ENCODE peak calls at places on chromosomes 4 and X, in five cellular contexts. H is testis, D is pancreas, F is GM23338, S is esophagus squamous epithelium. O is an unnamed sample.

GRCh38 chr4:67909910-67910905 is 26.4 kb upstream of the TMPRSS11D start:
- DNase-seq in D (no peak), F (peak), H (no peak), S (no peak), O (no peak)

GRCh38 chr4:15255537-15255936 is 172.3 kb upstream of the C1QTNF7 start:
- DNase-seq in S (no peak), H (no peak), F (peak), D (no peak), O (no peak)

GRCh38 chr4:161546902-161547301 is 616.9 kb downstream of the FSTL5 start:
- DNase-seq in S (no peak), D (no peak), H (no peak), F (no peak), O (no peak)

GRCh38 chr4:82721819-82722423 is 76.7 kb downstream of the SCD5 start:
- DNase-seq in D (no peak), F (no peak), H (peak), S (no peak), O (no peak)

GRCh38 chr4:135833529-135833928 is 1631.9 kb upstream of the PABPC4L start:
- DNase-seq in S (no peak), D (no peak), F (no peak), H (no peak), O (no peak)

GRCh38 chr4:118765399-118765798 is 70.5 kb downstream of the SEC24D start:
- DNase-seq in H (no peak), D (no peak), F (no peak), S (no peak), O (peak)

GRCh38 chrX:30308263-30309138 is 689 bp downstream of the NR0B1 start:
- DNase-seq in D (no peak), F (peak), H (peak), S (no peak), O (no peak)

GRCh38 chrX:149631293-149632165 is at the start of gene TMEM185A:
- DNase-seq in H (peak), S (no peak), F (peak), D (peak), O (no peak)

GRCh38 chrX:10821293-10821692 is 200.9 kb upstream of the MID1 start:
- DNase-seq in D (no peak), H (no peak), S (no peak), F (no peak), O (no peak)

GRCh38 chrX:2145672-2146412 is 354.9 kb downstream of the DHRSX start:
- DNase-seq in F (no peak), H (no peak), S (no peak), D (no peak), O (no peak)

GRCh38 chrX:150362599-150363481 is at the start of gene MAMLD1:
- DNase-seq in H (peak), F (peak), S (no peak), D (peak), O (no peak)

GRCh38 chrX:40094041-40094899 is 3.5 kb downstream of the BCOR start:
- DNase-seq in H (peak), D (no peak), S (no peak), F (no peak), O (no peak)

GRCh38 chr4:7394681-7395451 is 39.9 kb downstream of the PSAPL1 start:
- DNase-seq in H (no peak), S (no peak), F (no peak), D (no peak), O (no peak)

GRCh38 chrX:49762175-49762704 is 66.5 kb upstream of the PAGE1 start:
- DNase-seq in D (no peak), H (no peak), F (peak), S (no peak), O (no peak)

GRCh38 chr4:54036184-54036583 is 28.2 kb downstream of the CHIC2 start:
- DNase-seq in D (no peak), H (no peak), F (no peak), S (no peak), O (no peak)

GRCh38 chrX:44019911-44020310 is 46.7 kb upstream of the NDP start:
- DNase-seq in F (no peak), D (no peak), H (no peak), S (no peak), O (no peak)

GRCh38 chrX:69539437-69539836 is 35.3 kb downstream of the NALF2 start:
- DNase-seq in F (no peak), H (no peak), S (no peak), D (no peak), O (no peak)

GRCh38 chr4:61094854-61095598 is 105.1 kb upstream of the ADGRL3 start:
- DNase-seq in H (no peak), F (no peak), S (no peak), D (no peak), O (no peak)

GRCh38 chr4:90126805-90127204 is 389 bp upstream of the CCSER1 start:
- DNase-seq in S (no peak), D (no peak), F (peak), H (no peak), O (no peak)

GRCh38 chrX:15525664-15526416 is 25.2 kb downstream of the BMX start:
- DNase-seq in S (no peak), F (no peak), D (no peak), H (no peak), O (no peak)

GRCh38 chrX:74521961-74522833 is 92.2 kb downstream of the RLIM start:
- DNase-seq in D (no peak), F (no peak), S (no peak), H (peak), O (no peak)

GRCh38 chr4:122285285-122285684 is 93.5 kb upstream of the ADAD1 start:
- DNase-seq in S (no peak), F (no peak), D (no peak), H (no peak), O (no peak)

DNA sequence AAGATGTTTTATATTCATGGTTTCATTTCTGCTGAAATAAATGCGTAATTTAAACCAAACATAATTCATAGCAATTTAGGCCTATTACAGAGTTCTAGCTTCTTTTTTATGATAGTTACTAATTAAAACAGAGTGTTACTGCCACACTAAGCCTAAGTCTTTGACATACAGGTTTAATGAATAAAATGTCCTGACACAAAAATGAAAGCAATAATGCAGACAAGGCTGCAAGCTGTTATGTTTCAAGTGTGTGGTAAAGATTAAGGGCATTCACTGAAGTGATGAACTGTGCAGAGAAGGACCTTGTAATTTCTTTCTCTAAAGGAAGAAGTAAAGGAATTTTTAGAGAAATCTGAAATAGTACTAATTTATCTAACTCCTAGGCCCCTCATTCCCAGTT is 2.9 kb downstream of the NDNF start:
- DNase-seq in F (no peak), D (no peak), H (no peak), S (no peak), O (no peak)
- H3K4me3 ChIP-seq in F (no peak), D (no peak), H (no peak), S (peak), O (no peak)

GRCh38 chrX:19825271-19825670 is 62.1 kb downstream of the SH3KBP1 start:
- DNase-seq in S (no peak), F (no peak), D (no peak), H (no peak), O (no peak)

GRCh38 chrX:19824603-19825002 is 62.8 kb downstream of the SH3KBP1 start:
- DNase-seq in F (no peak), D (no peak), S (no peak), H (no peak), O (no peak)

GRCh38 chrX:19827088-19827487 is 60.3 kb downstream of the SH3KBP1 start:
- DNase-seq in F (no peak), S (no peak), D (no peak), H (no peak), O (no peak)

DNA sequence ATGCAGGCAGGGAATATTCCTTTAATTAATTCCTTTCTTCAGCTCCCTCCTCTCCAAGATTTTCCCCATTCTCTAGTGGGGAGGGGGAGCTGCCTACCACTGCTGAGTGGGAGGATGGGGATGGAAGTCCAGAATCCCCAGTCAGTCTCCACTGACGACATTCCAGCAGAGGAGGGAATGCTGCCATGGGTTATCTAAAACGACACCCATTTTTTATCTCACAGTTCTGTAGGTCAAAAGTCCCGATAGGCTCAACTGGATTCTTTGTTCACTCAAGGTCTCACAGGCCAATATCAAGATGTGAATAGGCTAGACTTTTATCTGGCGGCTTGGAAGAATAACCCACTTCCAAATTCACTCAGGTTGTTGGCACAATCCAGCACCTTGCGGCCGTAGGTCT is 64.4 kb downstream of the SH3KBP1 start:
- DNase-seq in F (no peak), D (no peak), H (no peak), S (no peak), O (no peak)
- H3K4me3 ChIP-seq in F (no peak), D (no peak), H (no peak), S (no peak), O (no peak)

DNA sequence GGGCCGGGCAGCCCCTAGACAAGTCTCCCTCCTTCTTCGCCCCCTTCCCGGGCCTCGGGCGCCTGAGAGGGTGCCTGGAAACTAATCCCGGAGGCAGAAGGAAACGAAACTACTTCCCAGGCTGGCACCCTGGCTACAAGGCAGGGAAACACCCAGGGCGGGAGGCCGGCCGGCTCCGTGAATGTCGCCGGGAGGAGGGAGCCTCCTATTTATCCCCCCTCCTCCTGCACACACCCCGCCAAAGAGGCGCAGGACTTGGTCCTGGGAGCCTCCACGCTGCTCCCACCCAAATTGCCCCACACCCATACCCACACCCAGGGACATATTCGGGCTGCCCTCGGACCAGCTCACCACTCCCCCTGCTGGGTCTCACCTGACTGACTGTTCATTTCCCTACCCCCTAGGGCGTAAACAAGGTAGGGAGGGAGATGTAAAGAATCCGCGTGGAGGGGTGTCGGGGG is at the start of gene BTC:
- DNase-seq in H (peak), S (no peak), F (peak), D (peak), O (no peak)
- H3K4me3 ChIP-seq in H (peak), S (peak), F (peak), D (peak), O (peak)

GRCh38 chrX:34655496-34656258 is 1.4 kb downstream of the TMEM47 start:
- DNase-seq in D (no peak), H (no peak), F (peak), S (no peak), O (no peak)

GRCh38 chrX:34658316-34658715 is 1.2 kb upstream of the TMEM47 start:
- DNase-seq in D (no peak), S (no peak), F (no peak), H (no peak), O (peak)

GRCh38 chrX:34654939-34655338 is 2.1 kb downstream of the TMEM47 start:
- DNase-seq in F (peak), D (no peak), H (no peak), S (no peak), O (no peak)

GRCh38 chrX:34656467-34656841 is 631 bp downstream of the TMEM47 start:
- DNase-seq in D (no peak), S (no peak), F (no peak), H (no peak), O (no peak)

DNA sequence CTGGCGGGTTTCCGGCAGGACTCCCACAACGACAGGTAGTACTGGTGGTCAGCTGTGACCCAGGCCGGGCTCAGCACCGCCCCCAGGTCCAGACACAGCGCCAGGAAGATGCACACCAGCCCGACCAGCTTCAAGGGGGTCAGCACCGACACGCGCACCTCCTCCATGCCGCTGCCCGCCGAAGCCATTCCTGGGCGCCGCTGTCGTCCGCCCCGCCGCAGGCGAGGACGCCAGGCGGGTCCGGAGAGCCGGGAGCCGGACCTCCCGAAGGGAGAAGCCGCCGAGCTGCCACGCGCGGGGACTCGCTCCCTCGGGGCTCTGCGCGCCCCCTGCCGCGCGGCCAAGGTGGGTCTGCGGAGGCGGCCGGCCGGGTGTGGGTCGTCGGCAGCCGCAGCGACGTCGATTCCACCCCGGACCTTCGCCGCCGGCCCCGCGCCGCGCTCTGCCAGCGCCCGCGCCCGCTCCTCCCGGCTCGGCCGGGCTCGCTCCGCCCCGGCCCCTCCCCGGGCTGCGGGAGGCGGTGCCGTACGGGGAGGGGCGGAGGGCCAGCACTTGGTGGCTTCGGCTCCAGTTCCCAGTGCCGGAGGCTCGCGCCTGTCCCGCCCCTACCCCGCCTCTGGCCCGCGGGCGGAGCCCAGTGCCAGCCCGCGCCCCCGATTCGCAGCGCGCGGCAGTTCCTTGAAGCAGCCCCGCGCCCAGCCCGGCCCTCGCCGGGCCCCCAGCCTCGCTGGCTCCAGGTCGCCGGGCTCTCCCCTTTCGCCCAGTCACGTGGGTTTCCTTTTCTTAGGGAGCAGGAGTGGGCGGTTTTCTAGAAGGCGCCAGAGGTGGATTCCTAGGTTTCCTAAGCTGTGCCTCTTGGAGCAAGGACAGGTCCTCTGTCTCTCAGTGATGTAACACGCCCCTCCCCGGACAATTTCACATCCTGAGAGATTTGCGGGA is at the start of gene TMEM47:
- DNase-seq in S (no peak), H (peak), D (peak), F (peak), O (peak)
- H3K4me3 ChIP-seq in S (peak), H (peak), D (peak), F (peak), O (peak)

DNA sequence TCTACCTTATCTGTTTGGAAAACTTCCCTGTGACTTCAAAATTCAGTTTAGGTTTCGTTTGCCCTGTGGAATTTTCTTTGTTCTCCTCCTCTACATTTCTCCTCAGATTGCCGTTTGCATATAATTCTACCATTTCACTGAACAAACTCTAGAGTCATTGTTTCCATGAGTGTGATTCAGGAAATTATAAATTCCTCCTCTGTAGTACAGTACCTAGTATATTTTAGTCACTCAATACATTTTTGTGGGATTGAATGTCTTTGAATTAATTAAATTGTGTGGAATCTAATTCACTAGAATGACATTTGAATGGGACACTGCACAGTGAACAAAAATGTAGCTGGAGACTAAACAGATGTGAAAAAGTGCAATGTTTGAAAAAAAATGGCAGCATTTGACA is 512.0 kb downstream of the FAT4 start:
- DNase-seq in S (no peak), F (no peak), H (no peak), D (no peak), O (no peak)
- H3K4me3 ChIP-seq in S (no peak), F (no peak), H (no peak), D (no peak), O (no peak)

DNA sequence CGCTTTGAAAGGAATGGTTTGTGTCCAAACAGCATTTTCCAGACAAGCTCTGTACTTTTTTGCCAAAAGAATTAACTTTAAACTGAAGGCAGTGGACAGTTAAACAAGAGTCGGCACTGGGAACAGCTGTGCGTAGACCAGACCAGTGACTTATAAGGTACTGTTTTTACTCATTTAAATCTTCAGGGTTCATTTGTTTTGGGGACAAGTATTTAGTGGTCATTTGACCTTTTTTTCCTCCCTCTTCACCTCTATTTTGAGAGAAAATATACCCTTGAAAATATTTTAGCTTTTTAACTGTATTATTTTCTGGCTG is 303.8 kb downstream of the ARHGAP24 start:
- DNase-seq in S (no peak), H (no peak), D (no peak), F (no peak), O (no peak)
- H3K4me3 ChIP-seq in S (peak), H (peak), D (no peak), F (no peak), O (peak)

DNA sequence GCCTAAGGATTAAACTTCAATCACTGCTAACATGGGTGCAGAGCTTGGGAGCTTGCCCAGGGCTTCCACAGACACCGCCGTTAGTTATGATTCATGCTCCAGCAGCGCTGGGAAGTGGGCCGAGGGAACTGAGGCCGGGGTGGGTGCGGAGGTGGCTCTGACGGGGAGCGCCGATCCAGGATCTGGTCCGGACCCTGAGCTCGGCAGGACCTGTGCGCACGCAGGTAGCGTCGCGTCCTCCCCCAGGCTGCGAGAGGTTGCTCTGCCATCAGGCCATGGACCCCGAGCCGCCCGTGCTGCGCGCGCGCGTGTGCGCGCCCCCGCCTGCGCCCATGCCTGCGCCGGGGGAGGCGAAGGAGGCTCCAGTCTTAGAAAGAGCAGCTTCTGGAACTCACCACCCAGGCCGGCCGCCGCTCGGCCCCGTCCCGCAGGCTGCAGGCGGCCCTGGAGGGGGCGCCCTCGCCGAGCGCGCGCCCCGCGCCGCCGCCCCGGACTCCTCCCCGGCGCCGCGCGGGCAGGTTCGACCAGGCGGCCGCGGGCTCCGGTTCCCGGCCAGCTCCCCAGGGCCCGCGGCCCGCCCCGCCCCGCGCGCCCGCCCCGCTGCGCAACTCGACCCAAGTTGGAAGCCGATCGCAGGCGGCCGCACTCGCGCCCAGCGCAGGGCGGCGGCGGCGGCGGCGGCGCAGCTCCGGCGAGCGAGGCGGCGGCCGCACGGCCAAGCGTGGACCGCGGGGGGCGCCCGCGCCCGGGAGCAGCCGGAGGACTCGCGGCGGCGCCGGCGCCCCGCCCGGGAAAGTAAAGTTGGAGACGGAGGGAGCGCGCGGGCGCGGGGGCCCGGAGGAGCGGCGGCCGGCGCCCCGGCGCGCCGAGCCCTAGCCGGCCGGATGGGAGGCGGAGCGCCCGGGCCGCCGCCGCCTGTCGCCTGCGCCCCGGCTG is 646 bp upstream of the ADRA2C start:
- DNase-seq in F (peak), D (peak), S (no peak), H (peak), O (no peak)
- H3K4me3 ChIP-seq in F (peak), D (peak), S (peak), H (peak), O (peak)

DNA sequence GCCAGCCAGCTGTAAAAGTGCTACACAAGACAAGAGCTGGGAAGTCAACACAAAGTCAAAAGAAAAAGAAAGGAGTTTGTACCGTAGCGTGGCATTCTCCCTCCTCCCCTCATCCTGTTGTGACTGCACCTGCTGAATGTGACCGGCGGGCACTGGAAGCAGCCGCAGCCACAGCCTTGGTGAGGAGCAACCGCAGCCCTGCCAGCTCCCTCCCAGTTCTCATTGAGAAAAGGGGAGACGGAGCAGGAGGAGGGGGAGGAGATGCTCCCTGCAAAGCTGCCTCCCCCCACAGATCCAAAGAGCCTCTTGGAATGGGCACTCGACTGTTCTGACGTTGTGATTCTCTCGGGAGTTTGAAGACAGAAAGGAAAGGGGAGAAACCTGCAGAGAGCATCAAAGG is 429.9 kb downstream of the MAPK10 start:
- DNase-seq in S (no peak), H (no peak), D (peak), F (peak), O (no peak)
- H3K4me3 ChIP-seq in S (no peak), H (no peak), D (no peak), F (peak), O (no peak)

O was measured in AG04450.